ENCODE peak calls at places on chromosomes 2 and 18, in eight cellular contexts. One of them, this sample, is unnamed. For H3K4me1, the result is how much of the 10 kb centered on the place peaks cover.

GRCh38 chr2:217895070-217895635 is 107.6 kb downstream of the TNS1 start:
- DNase-seq in A549: no peak
- DNase-seq in uterus: no peak
- DNase-seq in tibial nerve: no peak
- DNase-seq in HepG2: no peak
- DNase-seq in adrenal gland: no peak
- DNase-seq in transverse colon: no peak
- DNase-seq in body of pancreas: no peak
- DNase-seq in this sample: no peak

GRCh38 chr2:137262600-137262999 is 497.3 kb downstream of the THSD7B start:
- DNase-seq in A549: no peak
- DNase-seq in uterus: no peak
- DNase-seq in tibial nerve: no peak
- DNase-seq in HepG2: no peak
- DNase-seq in adrenal gland: no peak
- DNase-seq in transverse colon: no peak
- DNase-seq in body of pancreas: no peak
- DNase-seq in this sample: no peak

GRCh38 chr18:36942264-36942663 is 113.3 kb downstream of the KIAA1328 start:
- DNase-seq in A549: peak
- DNase-seq in uterus: no peak
- DNase-seq in tibial nerve: no peak
- DNase-seq in HepG2: peak
- DNase-seq in adrenal gland: no peak
- DNase-seq in transverse colon: no peak
- DNase-seq in body of pancreas: peak
- DNase-seq in this sample: no peak

GRCh38 chr2:96320326-96321229 is 4.5 kb upstream of the ITPRIPL1 start:
- DNase-seq in A549: no peak
- DNase-seq in uterus: no peak
- DNase-seq in tibial nerve: no peak
- DNase-seq in HepG2: no peak
- DNase-seq in adrenal gland: no peak
- DNase-seq in transverse colon: no peak
- DNase-seq in body of pancreas: no peak
- DNase-seq in this sample: no peak

GRCh38 chr2:9826208-9826607 is 17.1 kb upstream of the TAF1B start:
- DNase-seq in A549: no peak
- DNase-seq in uterus: no peak
- DNase-seq in tibial nerve: no peak
- DNase-seq in HepG2: no peak
- DNase-seq in adrenal gland: no peak
- DNase-seq in transverse colon: no peak
- DNase-seq in body of pancreas: no peak
- DNase-seq in this sample: no peak

GRCh38 chr2:218962859-218963492 is 3.5 kb downstream of the CDK5R2 start:
- DNase-seq in A549: peak
- DNase-seq in uterus: peak
- DNase-seq in tibial nerve: peak
- DNase-seq in HepG2: peak
- DNase-seq in adrenal gland: peak
- DNase-seq in transverse colon: peak
- DNase-seq in body of pancreas: peak
- DNase-seq in this sample: peak

GRCh38 chr2:10079931-10080535 is at the start of gene CYS1:
- DNase-seq in A549: peak
- DNase-seq in uterus: no peak
- DNase-seq in tibial nerve: no peak
- DNase-seq in HepG2: no peak
- DNase-seq in adrenal gland: no peak
- DNase-seq in transverse colon: no peak
- DNase-seq in body of pancreas: peak
- DNase-seq in this sample: no peak

GRCh38 chr2:71578665-71579371 is 125.5 kb downstream of the DYSF start:
- DNase-seq in A549: no peak
- DNase-seq in uterus: no peak
- DNase-seq in tibial nerve: peak
- DNase-seq in HepG2: no peak
- DNase-seq in adrenal gland: no peak
- DNase-seq in transverse colon: peak
- DNase-seq in body of pancreas: peak
- DNase-seq in this sample: no peak

GRCh38 chr2:180980185-180980942 is at the start of gene UBE2E3:
- DNase-seq in A549: peak
- DNase-seq in uterus: peak
- DNase-seq in tibial nerve: peak
- DNase-seq in HepG2: peak
- DNase-seq in adrenal gland: peak
- DNase-seq in transverse colon: peak
- DNase-seq in body of pancreas: peak
- DNase-seq in this sample: peak

GRCh38 chr2:138779451-138780440 is at the start of gene NXPH2:
- DNase-seq in A549: no peak
- DNase-seq in uterus: no peak
- DNase-seq in tibial nerve: no peak
- DNase-seq in HepG2: no peak
- DNase-seq in adrenal gland: no peak
- DNase-seq in transverse colon: no peak
- DNase-seq in body of pancreas: no peak
- DNase-seq in this sample: no peak

GRCh38 chr18:78405763-78406162 is 573.9 kb upstream of the SALL3 start:
- DNase-seq in A549: no peak
- DNase-seq in uterus: no peak
- DNase-seq in tibial nerve: no peak
- DNase-seq in HepG2: no peak
- DNase-seq in adrenal gland: no peak
- DNase-seq in transverse colon: no peak
- DNase-seq in body of pancreas: no peak
- DNase-seq in this sample: no peak

GRCh38 chr2:45755585-45756330 is 104.3 kb downstream of the PRKCE start:
- DNase-seq in A549: no peak
- DNase-seq in uterus: no peak
- DNase-seq in tibial nerve: no peak
- DNase-seq in HepG2: no peak
- DNase-seq in adrenal gland: no peak
- DNase-seq in transverse colon: no peak
- DNase-seq in body of pancreas: no peak
- DNase-seq in this sample: no peak

GRCh38 chr2:152186257-152186656 is 10.7 kb upstream of the STAM2 start:
- DNase-seq in A549: no peak
- DNase-seq in uterus: no peak
- DNase-seq in tibial nerve: no peak
- DNase-seq in HepG2: no peak
- DNase-seq in adrenal gland: no peak
- DNase-seq in transverse colon: no peak
- DNase-seq in body of pancreas: no peak
- DNase-seq in this sample: no peak

GRCh38 chr2:54536720-54537119 is 80.6 kb downstream of the SPTBN1 start:
- DNase-seq in A549: no peak
- DNase-seq in uterus: no peak
- DNase-seq in tibial nerve: no peak
- DNase-seq in HepG2: no peak
- DNase-seq in adrenal gland: no peak
- DNase-seq in transverse colon: no peak
- DNase-seq in body of pancreas: no peak
- DNase-seq in this sample: no peak

GRCh38 chr2:37456479-37456878 is 112.0 kb downstream of the QPCT start:
- DNase-seq in A549: no peak
- DNase-seq in uterus: no peak
- DNase-seq in tibial nerve: no peak
- DNase-seq in HepG2: no peak
- DNase-seq in adrenal gland: no peak
- DNase-seq in transverse colon: no peak
- DNase-seq in body of pancreas: no peak
- DNase-seq in this sample: no peak

GRCh38 chr2:20516646-20517341 is 69.9 kb downstream of the RHOB start:
- DNase-seq in A549: no peak
- DNase-seq in uterus: no peak
- DNase-seq in tibial nerve: peak
- DNase-seq in HepG2: peak
- DNase-seq in adrenal gland: no peak
- DNase-seq in transverse colon: no peak
- DNase-seq in body of pancreas: no peak
- DNase-seq in this sample: no peak

GRCh38 chr2:30679416-30680088 is 127.7 kb downstream of the CAPN13 start:
- DNase-seq in A549: no peak
- DNase-seq in uterus: no peak
- DNase-seq in tibial nerve: no peak
- DNase-seq in HepG2: no peak
- DNase-seq in adrenal gland: no peak
- DNase-seq in transverse colon: no peak
- DNase-seq in body of pancreas: no peak
- DNase-seq in this sample: no peak

GRCh38 chr2:120613742-120614481 is 121.8 kb upstream of the GLI2 start:
- DNase-seq in A549: no peak
- DNase-seq in uterus: no peak
- DNase-seq in tibial nerve: no peak
- DNase-seq in HepG2: no peak
- DNase-seq in adrenal gland: no peak
- DNase-seq in transverse colon: no peak
- DNase-seq in body of pancreas: no peak
- DNase-seq in this sample: no peak

GRCh38 chr2:206983156-206983875 is 44.0 kb downstream of the CPO start:
- DNase-seq in A549: no peak
- DNase-seq in uterus: no peak
- DNase-seq in tibial nerve: no peak
- DNase-seq in HepG2: no peak
- DNase-seq in adrenal gland: no peak
- DNase-seq in transverse colon: no peak
- DNase-seq in body of pancreas: no peak
- DNase-seq in this sample: no peak

GRCh38 chr2:208820289-208820688 is 413.7 kb downstream of the PTH2R start:
- DNase-seq in A549: no peak
- DNase-seq in uterus: no peak
- DNase-seq in tibial nerve: no peak
- DNase-seq in HepG2: no peak
- DNase-seq in adrenal gland: no peak
- DNase-seq in transverse colon: no peak
- DNase-seq in body of pancreas: no peak
- DNase-seq in this sample: no peak

GRCh38 chr2:55105456-55105855 is 55.2 kb upstream of the RTN4 start:
- DNase-seq in A549: no peak
- DNase-seq in uterus: no peak
- DNase-seq in tibial nerve: no peak
- DNase-seq in HepG2: no peak
- DNase-seq in adrenal gland: no peak
- DNase-seq in transverse colon: no peak
- DNase-seq in body of pancreas: no peak
- DNase-seq in this sample: no peak

GRCh38 chr2:240435457-240435954 is at the start of gene GPC1:
- DNase-seq in A549: peak
- DNase-seq in uterus: peak
- DNase-seq in tibial nerve: peak
- DNase-seq in HepG2: peak
- DNase-seq in adrenal gland: peak
- DNase-seq in transverse colon: peak
- DNase-seq in body of pancreas: peak
- DNase-seq in this sample: peak
- TF ChIP-seq POLR2A in A549: peak
- TF ChIP-seq POLR2A in uterus: peak
- TF ChIP-seq POLR2A in tibial nerve: peak
- TF ChIP-seq POLR2A in HepG2: no peak
- TF ChIP-seq POLR2A in adrenal gland: peak
- TF ChIP-seq POLR2A in transverse colon: no peak
- TF ChIP-seq POLR2A in body of pancreas: peak
- TF ChIP-seq POLR2A in this sample: no peak

DNA sequence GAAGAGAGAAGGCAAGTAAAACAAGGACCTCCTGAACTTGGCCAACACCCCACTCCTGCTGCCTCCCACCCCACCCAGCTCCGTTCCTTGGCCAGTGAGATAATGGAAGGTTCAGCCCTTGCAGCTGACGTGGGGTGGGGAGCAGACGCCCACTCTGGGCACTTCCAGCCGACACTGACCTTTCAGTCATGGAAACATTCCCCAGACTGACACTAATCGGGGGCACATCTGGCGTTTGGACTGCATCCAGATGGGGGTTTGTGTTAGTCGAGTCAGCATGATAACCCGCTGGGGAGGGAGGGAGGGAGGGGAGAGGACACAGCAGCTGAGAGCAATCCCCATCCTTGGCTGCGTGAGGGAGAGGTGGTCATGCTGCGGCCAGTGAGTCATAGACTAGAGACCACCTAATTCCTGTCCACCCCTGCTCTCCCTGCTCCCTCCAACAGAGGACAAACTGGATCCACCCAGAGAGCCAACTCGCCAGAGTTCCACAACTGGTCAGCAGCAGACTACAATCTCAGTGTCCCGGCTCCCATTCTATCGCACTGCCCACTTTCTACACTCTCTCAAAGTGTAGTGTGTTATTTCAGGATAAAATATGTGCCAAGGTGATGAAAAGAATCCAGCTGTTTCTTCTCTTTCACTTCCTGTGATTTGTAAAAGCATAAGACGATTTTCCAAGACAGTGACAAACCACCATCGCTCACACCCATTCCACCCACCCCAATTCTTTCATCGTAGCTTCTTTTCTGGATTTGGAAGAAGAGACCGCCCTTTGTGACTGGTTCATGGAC is 115.4 kb upstream of the PKDCC start:
- DNase-seq in A549: no peak
- DNase-seq in uterus: peak
- DNase-seq in tibial nerve: peak
- DNase-seq in HepG2: no peak
- DNase-seq in adrenal gland: peak
- DNase-seq in transverse colon: peak
- DNase-seq in body of pancreas: peak
- DNase-seq in this sample: peak
- TF ChIP-seq CTCF in A549: no peak
- TF ChIP-seq CTCF in uterus: no peak
- TF ChIP-seq CTCF in tibial nerve: no peak
- TF ChIP-seq CTCF in HepG2: no peak
- TF ChIP-seq CTCF in adrenal gland: no peak
- TF ChIP-seq CTCF in transverse colon: no peak
- TF ChIP-seq CTCF in body of pancreas: no peak
- TF ChIP-seq CTCF in this sample: no peak

GRCh38 chr2:47077442-47078117 is 77.5 kb downstream of the STPG4 start:
- DNase-seq in A549: no peak
- DNase-seq in uterus: no peak
- DNase-seq in tibial nerve: no peak
- DNase-seq in HepG2: no peak
- DNase-seq in adrenal gland: no peak
- DNase-seq in transverse colon: no peak
- DNase-seq in body of pancreas: no peak
- DNase-seq in this sample: no peak
- H3K4me1 ChIP-seq in A549: half or more
- H3K4me1 ChIP-seq in uterus: under half
- H3K4me1 ChIP-seq in tibial nerve: half or more
- H3K4me1 ChIP-seq in HepG2: half or more
- H3K4me1 ChIP-seq in adrenal gland: half or more
- H3K4me1 ChIP-seq in transverse colon: under half
- H3K4me1 ChIP-seq in body of pancreas: under half
- H3K4me1 ChIP-seq in this sample: under half

DNA sequence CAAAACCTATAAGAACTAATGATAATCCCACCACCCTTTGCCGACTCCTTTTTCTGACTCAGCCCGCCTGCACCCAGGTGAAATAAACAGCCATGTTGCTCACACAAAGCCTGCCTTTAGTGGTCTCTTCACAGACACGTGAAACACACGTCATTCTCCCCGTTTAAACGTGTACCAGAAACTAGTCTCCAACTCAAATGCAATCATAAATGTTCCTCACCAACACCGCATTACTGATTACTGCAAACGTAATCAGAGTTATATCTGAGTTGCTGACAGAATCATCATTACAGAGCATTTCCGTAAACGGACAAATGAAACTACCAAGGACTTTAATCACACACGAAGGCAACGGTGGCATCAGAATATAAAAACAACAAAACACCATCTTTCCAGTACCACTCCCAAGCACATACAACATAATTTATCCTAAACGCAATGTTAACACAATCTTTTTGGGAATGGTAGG is 1.9 kb downstream of the CLK1 start:
- DNase-seq in A549: no peak
- DNase-seq in uterus: peak
- DNase-seq in tibial nerve: peak
- DNase-seq in HepG2: peak
- DNase-seq in adrenal gland: peak
- DNase-seq in transverse colon: peak
- DNase-seq in body of pancreas: no peak
- DNase-seq in this sample: no peak
- TF ChIP-seq POLR2A in A549: no peak
- TF ChIP-seq POLR2A in uterus: peak
- TF ChIP-seq POLR2A in tibial nerve: peak
- TF ChIP-seq POLR2A in HepG2: peak
- TF ChIP-seq POLR2A in adrenal gland: peak
- TF ChIP-seq POLR2A in transverse colon: peak
- TF ChIP-seq POLR2A in body of pancreas: no peak
- TF ChIP-seq POLR2A in this sample: peak